ENCODE peak calls at places on chromosome 11, in eight cellular contexts. G, J, T, B, E, O, L and V are unnamed samples.

GRCh38 chr11:96116341-96116740 is 192.4 kb upstream of the MTMR2 start:
- DNase-seq in G (no peak), J (no peak), T (no peak), B (no peak), E (no peak), O (no peak), L (no peak), V (no peak)

GRCh38 chr11:130711193-130711592 is 205.1 kb downstream of the SNX19 start:
- DNase-seq in G (no peak), J (no peak), T (no peak), B (no peak), E (no peak), O (no peak), L (no peak), V (no peak)

GRCh38 chr11:2348986-2349385 is 28.1 kb upstream of the CD81 start:
- DNase-seq in G (no peak), J (peak), T (peak), B (no peak), E (peak), O (peak), L (peak), V (no peak)

GRCh38 chr11:44877908-44878459 is 72.7 kb downstream of the TP53I11 start:
- DNase-seq in G (no peak), J (peak), T (peak), B (no peak), E (no peak), O (peak), L (no peak), V (no peak)

GRCh38 chr11:19867064-19867463 is 154.4 kb downstream of the NAV2 start:
- DNase-seq in G (no peak), J (no peak), T (no peak), B (no peak), E (no peak), O (no peak), L (no peak), V (no peak)

GRCh38 chr11:34201130-34201529 is 95.7 kb downstream of the NAT10 start:
- DNase-seq in G (no peak), J (no peak), T (no peak), B (no peak), E (no peak), O (no peak), L (no peak), V (no peak)

GRCh38 chr11:1501421-1502167 is 15.0 kb upstream of the MOB2 start:
- DNase-seq in G (no peak), J (no peak), T (no peak), B (peak), E (no peak), O (no peak), L (no peak), V (no peak)

GRCh38 chr11:91243065-91243464 is 981.6 kb upstream of the FAT3 start:
- DNase-seq in G (no peak), J (no peak), T (no peak), B (no peak), E (no peak), O (peak), L (peak), V (no peak)

GRCh38 chr11:8100605-8101004 is 19.6 kb downstream of the TUB start:
- DNase-seq in G (no peak), J (no peak), T (no peak), B (no peak), E (no peak), O (no peak), L (no peak), V (no peak)

GRCh38 chr11:40252236-40252635 is 1207.2 kb downstream of the LRRC4C start:
- DNase-seq in G (no peak), J (no peak), T (no peak), B (no peak), E (no peak), O (no peak), L (no peak), V (no peak)
- TF ChIP-seq CTCF in G (no peak), J (no peak), T (no peak), B (no peak), E (no peak), O (no peak), L (no peak), V (no peak)

GRCh38 chr11:78397398-78397797 is 20.2 kb downstream of the GAB2 start:
- DNase-seq in G (no peak), J (no peak), T (no peak), B (no peak), E (no peak), O (no peak), L (no peak), V (no peak)
- TF ChIP-seq CTCF in G (no peak), J (no peak), T (no peak), B (no peak), E (no peak), O (no peak), L (no peak), V (no peak)

DNA sequence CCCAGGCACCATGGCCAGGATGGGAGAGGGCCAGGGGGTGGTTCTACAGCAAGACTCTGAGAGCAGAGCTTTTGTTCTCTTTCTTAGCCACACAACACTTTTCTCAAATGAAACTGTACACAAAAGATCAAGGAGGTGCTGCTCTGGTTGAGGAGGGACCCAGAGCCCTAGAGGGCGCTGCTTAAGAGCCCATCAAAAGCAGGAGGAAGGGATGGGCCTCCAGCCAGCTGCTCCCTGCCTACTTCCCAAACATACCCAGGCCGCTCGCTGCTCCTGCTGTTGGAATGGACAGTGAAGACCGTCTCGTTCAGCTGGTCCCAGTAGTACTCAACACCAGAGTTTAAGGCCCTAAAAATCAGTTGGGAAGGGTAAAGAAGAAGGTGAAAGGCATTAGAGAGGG is 18.4 kb upstream of the CHRM4 start:
- DNase-seq in G (no peak), J (no peak), T (no peak), B (no peak), E (no peak), O (no peak), L (peak), V (no peak)
- TF ChIP-seq CTCF in G (no peak), J (peak), T (peak), B (no peak), E (no peak), O (peak), L (peak), V (no peak)

DNA sequence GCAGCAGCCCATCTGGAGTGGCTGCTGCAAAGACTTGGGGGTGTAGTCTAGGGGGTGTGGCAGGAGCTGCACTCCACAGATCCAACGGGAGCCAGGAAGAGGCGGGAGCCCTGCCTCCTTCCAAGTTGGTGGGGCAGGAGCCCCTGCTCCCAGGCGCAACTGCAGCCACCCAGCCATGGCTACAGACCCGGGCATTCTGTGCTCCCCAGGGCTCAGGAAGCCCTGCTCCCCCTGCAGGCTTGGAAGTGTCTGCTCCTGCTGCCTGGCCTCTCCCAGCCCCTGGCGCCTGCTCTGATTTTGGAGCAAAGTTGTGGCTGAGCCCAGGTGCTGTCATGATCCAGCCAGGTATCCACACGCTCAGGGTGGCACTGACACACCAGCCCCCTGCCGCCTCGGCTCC is 58.5 kb downstream of the CCDC34 start:
- DNase-seq in G (no peak), J (no peak), T (no peak), B (no peak), E (no peak), O (no peak), L (no peak), V (no peak)
- TF ChIP-seq CTCF in G (no peak), J (no peak), T (no peak), B (no peak), E (no peak), O (peak), L (no peak), V (no peak)

DNA sequence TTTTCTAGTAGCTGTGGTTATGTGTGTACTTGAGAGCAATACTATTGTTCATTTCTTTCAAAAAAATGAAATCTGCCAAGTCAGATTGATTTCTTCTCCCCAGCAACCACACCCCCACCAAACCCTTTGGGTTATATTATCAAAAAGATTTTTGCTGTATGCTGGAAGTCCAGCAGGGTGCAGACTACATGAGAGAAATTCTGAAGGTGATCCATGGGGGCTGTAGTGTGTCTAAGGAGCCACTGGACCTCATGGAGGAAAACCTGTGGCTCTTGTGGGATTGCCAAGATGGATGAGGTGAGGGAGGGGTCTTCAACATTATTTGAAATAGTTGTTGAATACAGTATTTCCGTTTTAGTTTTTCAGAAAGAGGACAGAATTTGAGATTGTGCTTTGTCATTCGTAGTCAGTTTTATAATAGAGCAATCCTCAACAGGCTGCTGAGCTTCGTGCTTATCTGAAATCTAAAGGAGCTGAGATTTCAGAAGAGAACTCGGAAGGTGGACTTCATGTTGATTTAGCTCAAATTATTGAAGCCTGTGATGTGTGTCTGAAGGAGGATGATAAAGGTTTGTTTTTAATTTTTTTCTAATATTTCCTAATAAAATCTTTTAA is 3.1 kb downstream of the EIF3M start:
- DNase-seq in G (no peak), J (no peak), T (peak), B (no peak), E (no peak), O (peak), L (peak), V (peak)
- TF ChIP-seq CTCF in G (no peak), J (peak), T (no peak), B (no peak), E (peak), O (peak), L (peak), V (no peak)